ENCODE peak calls at places on chromosomes 1 and 21, in four cellular contexts. E, A, V and F are unnamed samples.

GRCh38 chr1:221692643-221693042 is 49.2 kb downstream of the DUSP10 start:
- DNase-seq in A (no peak), E (no peak), V (no peak), F (no peak)

GRCh38 chr1:36166938-36167910 is 11.3 kb downstream of the MAP7D1 start:
- DNase-seq in E (no peak), V (no peak), A (no peak), F (no peak)

GRCh38 chr1:228059536-228060457 is 22.7 kb upstream of the ARF1 start:
- DNase-seq in V (peak; percentile 56), E (peak; percentile 97), A (peak; percentile 97), F (peak; percentile 14)

GRCh38 chr1:11802616-11802972 is 3.2 kb downstream of the MTHFR start:
- DNase-seq in V (no peak), A (no peak), E (no peak), F (no peak)

GRCh38 chr1:55060133-55060999 is 21.0 kb downstream of the PCSK9 start:
- DNase-seq in A (no peak), V (no peak), E (no peak), F (no peak)

GRCh38 chr1:63032171-63032570 is 248.2 kb downstream of the ATG4C start:
- DNase-seq in V (no peak), A (no peak), E (no peak), F (no peak)

GRCh38 chr21:34728479-34728878 is 59.7 kb downstream of the CLIC6 start:
- DNase-seq in A (peak; percentile 53), V (no peak), E (peak; percentile 34), F (no peak)

GRCh38 chr1:85623061-85623471 is 42.5 kb downstream of the CCN1 start:
- DNase-seq in V (no peak), E (no peak), A (no peak), F (no peak)

GRCh38 chr1:76279387-76279748 is 204.8 kb downstream of the ST6GALNAC3 start:
- DNase-seq in A (no peak), E (no peak), V (peak; percentile 52), F (no peak)

GRCh38 chr1:3407021-3407420 is 47.4 kb upstream of the ARHGEF16 start:
- DNase-seq in V (no peak), A (no peak), E (no peak), F (no peak)

GRCh38 chr1:115112496-115113375 is 23.4 kb upstream of the TSPAN2 start:
- DNase-seq in A (peak; percentile 38), E (peak; percentile 27), V (no peak), F (peak; percentile 66)

GRCh38 chr1:999797-1000356 is at the start of gene HES4:
- DNase-seq in A (peak; percentile 92), E (peak; percentile 81), V (peak; percentile 93), F (peak; percentile 96)

GRCh38 chr1:2912424-2912823 is 108.8 kb upstream of the ACTRT2 start:
- DNase-seq in E (no peak), A (no peak), V (no peak), F (no peak)

GRCh38 chr1:145872421-145872891 is 13.2 kb downstream of the ANKRD35 start:
- DNase-seq in E (no peak), V (peak; percentile 87), A (peak; percentile 46), F (no peak)

GRCh38 chr1:59443355-59443754 is 146.5 kb downstream of the FGGY start:
- DNase-seq in A (no peak), E (no peak), V (no peak), F (no peak)

GRCh38 chr1:9284061-9284460 is 8.6 kb upstream of the SPSB1 start:
- DNase-seq in E (no peak), A (no peak), V (no peak), F (no peak)

GRCh38 chr1:160399544-160400283 is 650 bp upstream of the VANGL2 start:
- DNase-seq in V (no peak), A (no peak), E (no peak), F (no peak)

GRCh38 chr1:160400646-160401486 is 502 bp downstream of the VANGL2 start:
- DNase-seq in V (no peak), E (no peak), A (peak; percentile 24), F (no peak)

GRCh38 chr1:160400284-160400645 is at the start of gene VANGL2:
- DNase-seq in V (peak; percentile 72), A (peak; percentile 83), E (peak; percentile 60), F (peak; percentile 87)

GRCh38 chr1:160401972-160402795 is 1.8 kb downstream of the VANGL2 start:
- DNase-seq in V (no peak), A (no peak), E (no peak), F (no peak)

GRCh38 chr1:160401487-160401805 is 1.1 kb downstream of the VANGL2 start:
- DNase-seq in E (no peak), A (no peak), V (no peak), F (no peak)
- H3K4me3 ChIP-seq in E (peak overlapping the region; percentile 75), A (no peak overlapping the region), V (no peak overlapping the region), F (peak overlapping the region; percentile 59)

DNA sequence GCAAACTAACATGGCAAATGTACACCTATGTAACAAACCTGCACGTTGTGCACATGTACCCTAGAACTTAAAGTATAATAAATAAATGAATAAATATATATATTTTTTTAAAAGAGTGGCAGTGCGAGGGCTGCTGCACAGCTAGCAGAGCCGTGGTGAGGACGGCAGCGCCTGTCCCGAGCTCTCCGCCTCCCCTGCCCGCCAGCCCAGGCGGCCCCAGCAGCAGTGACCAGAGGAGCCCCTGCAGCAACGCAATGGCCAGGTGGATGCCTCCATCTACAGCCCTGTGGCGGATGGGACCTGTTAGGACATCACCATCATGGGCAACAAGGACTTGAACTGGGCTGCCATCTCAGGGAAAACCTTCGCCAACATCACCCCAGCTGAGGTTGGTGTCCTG is 351.9 kb downstream of the FAM72C start:
- DNase-seq in E (no peak), A (no peak), V (no peak), F (no peak)
- H3K9me3 ChIP-seq in E (no peaks in the 10 kb centered on the region), A (no peaks in the 10 kb centered on the region), V (no peaks in the 10 kb centered on the region), F (no peaks in the 10 kb centered on the region)

DNA sequence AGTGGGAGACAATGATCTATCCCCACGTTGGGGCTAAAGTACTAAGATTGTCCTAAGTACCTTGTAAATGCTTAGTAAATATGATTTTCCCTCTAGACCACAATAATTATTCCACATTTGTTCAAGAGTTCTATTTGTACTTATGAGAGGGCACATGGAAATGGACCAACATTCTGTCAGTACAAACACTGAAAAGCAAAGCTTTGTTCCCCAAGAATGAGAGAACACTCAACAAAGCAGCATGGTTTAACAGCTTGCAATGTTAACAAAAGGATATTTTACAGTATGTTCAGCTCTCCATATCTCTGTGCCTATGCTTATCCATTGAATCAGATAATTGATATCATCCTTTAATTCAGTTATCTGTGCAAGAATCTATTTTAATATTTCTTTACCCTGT is 35.4 kb downstream of the RBM11 start:
- DNase-seq in V (no peak), E (no peak), A (no peak), F (no peak)
- H3K4me3 ChIP-seq in V (no peak overlapping the region), E (no peak overlapping the region), A (no peak overlapping the region), F (no peak overlapping the region)

GRCh38 chr1:87212431-87213125 is 116.1 kb upstream of the LMO4 start:
- DNase-seq in V (no peak), E (no peak), A (no peak), F (no peak)
- H3K9me3 ChIP-seq in V (peaks cover 3% of the 10 kb centered on the region), E (no peaks in the 10 kb centered on the region), A (peaks cover 8% of the 10 kb centered on the region), F (no peaks in the 10 kb centered on the region)